ENCODE peak calls at places on chromosomes 13 and 19, in seven cellular contexts. One of them, this sample, is unnamed.

GRCh38 chr19:34364830-34365462 is at the start of gene GPI:
- DNase-seq in psoas muscle: peak; percentile 67
- DNase-seq in upper lobe of right lung: peak; percentile 85
- DNase-seq in pancreas: peak; percentile 70
- DNase-seq in right cardiac atrium: peak; percentile 86
- DNase-seq in testis: peak; percentile 76
- DNase-seq in heart right ventricle: peak; percentile 51
- DNase-seq in this sample: peak; percentile 76

GRCh38 chr19:7242601-7243258 is 51.5 kb downstream of the INSR start:
- DNase-seq in right cardiac atrium: no peak
- DNase-seq in upper lobe of right lung: no peak
- DNase-seq in psoas muscle: no peak
- DNase-seq in pancreas: no peak
- DNase-seq in heart right ventricle: peak; percentile 32
- DNase-seq in testis: no peak
- DNase-seq in this sample: no peak

GRCh38 chr13:32938907-32939306 is 77.3 kb upstream of the KL start:
- DNase-seq in testis: no peak
- DNase-seq in pancreas: no peak
- DNase-seq in upper lobe of right lung: no peak
- DNase-seq in psoas muscle: no peak
- DNase-seq in right cardiac atrium: no peak
- DNase-seq in heart right ventricle: no peak
- DNase-seq in this sample: no peak

GRCh38 chr13:99465454-99465853 is 35.8 kb upstream of the TM9SF2 start:
- DNase-seq in upper lobe of right lung: no peak
- DNase-seq in psoas muscle: no peak
- DNase-seq in testis: no peak
- DNase-seq in pancreas: no peak
- DNase-seq in right cardiac atrium: no peak
- DNase-seq in heart right ventricle: no peak
- DNase-seq in this sample: no peak

GRCh38 chr19:48403606-48404005 is 10.1 kb downstream of the GRIN2D start:
- DNase-seq in pancreas: no peak
- DNase-seq in right cardiac atrium: peak; percentile 68
- DNase-seq in testis: peak; percentile 79
- DNase-seq in heart right ventricle: peak; percentile 69
- DNase-seq in upper lobe of right lung: no peak
- DNase-seq in psoas muscle: no peak
- DNase-seq in this sample: peak; percentile 68

GRCh38 chr19:44930088-44930487 is 11.9 kb upstream of the APOC4 start:
- DNase-seq in upper lobe of right lung: no peak
- DNase-seq in testis: no peak
- DNase-seq in pancreas: no peak
- DNase-seq in heart right ventricle: no peak
- DNase-seq in right cardiac atrium: no peak
- DNase-seq in psoas muscle: no peak
- DNase-seq in this sample: no peak

GRCh38 chr13:102948006-102948405 is 102.2 kb downstream of the ERCC5 start:
- DNase-seq in upper lobe of right lung: no peak
- DNase-seq in psoas muscle: no peak
- DNase-seq in right cardiac atrium: peak; percentile 39
- DNase-seq in testis: no peak
- DNase-seq in pancreas: no peak
- DNase-seq in heart right ventricle: peak; percentile 8
- DNase-seq in this sample: no peak

GRCh38 chr19:42928896-42929295 is 8.1 kb downstream of the PSG7 start:
- DNase-seq in testis: no peak
- DNase-seq in upper lobe of right lung: no peak
- DNase-seq in right cardiac atrium: no peak
- DNase-seq in heart right ventricle: no peak
- DNase-seq in pancreas: no peak
- DNase-seq in psoas muscle: no peak
- DNase-seq in this sample: no peak

GRCh38 chr13:46307554-46307953 is 79.5 kb downstream of the RUBCNL start:
- DNase-seq in pancreas: no peak
- DNase-seq in heart right ventricle: no peak
- DNase-seq in testis: no peak
- DNase-seq in right cardiac atrium: no peak
- DNase-seq in upper lobe of right lung: no peak
- DNase-seq in psoas muscle: no peak
- DNase-seq in this sample: no peak

GRCh38 chr19:40284501-40285352 is at the start of gene AKT2:
- DNase-seq in testis: peak; percentile 77
- DNase-seq in pancreas: peak; percentile 84
- DNase-seq in right cardiac atrium: no peak
- DNase-seq in heart right ventricle: peak; percentile 63
- DNase-seq in upper lobe of right lung: no peak
- DNase-seq in psoas muscle: peak; percentile 76
- DNase-seq in this sample: peak; percentile 75

GRCh38 chr19:35919306-35919705 is 11.2 kb upstream of the TYROBP start:
- DNase-seq in testis: no peak
- DNase-seq in upper lobe of right lung: no peak
- DNase-seq in pancreas: no peak
- DNase-seq in heart right ventricle: no peak
- DNase-seq in psoas muscle: no peak
- DNase-seq in right cardiac atrium: no peak
- DNase-seq in this sample: no peak

GRCh38 chr19:29671393-29672076 is 6.3 kb downstream of the PLEKHF1 start:
- DNase-seq in upper lobe of right lung: peak; percentile 81
- DNase-seq in psoas muscle: peak; percentile 65
- DNase-seq in heart right ventricle: peak; percentile 46
- DNase-seq in pancreas: no peak
- DNase-seq in testis: peak; percentile 46
- DNase-seq in right cardiac atrium: peak; percentile 84
- DNase-seq in this sample: peak; percentile 61

GRCh38 chr13:24279706-24280105 is 29.7 kb upstream of the C1QTNF9 start:
- DNase-seq in pancreas: no peak
- DNase-seq in testis: no peak
- DNase-seq in right cardiac atrium: no peak
- DNase-seq in psoas muscle: no peak
- DNase-seq in heart right ventricle: no peak
- DNase-seq in upper lobe of right lung: no peak
- DNase-seq in this sample: no peak

GRCh38 chr19:55277494-55277893 is 2.4 kb downstream of the HSPBP1 start:
- DNase-seq in pancreas: no peak
- DNase-seq in testis: no peak
- DNase-seq in right cardiac atrium: no peak
- DNase-seq in psoas muscle: no peak
- DNase-seq in heart right ventricle: no peak
- DNase-seq in upper lobe of right lung: no peak
- DNase-seq in this sample: no peak
- H3K4me3 ChIP-seq in pancreas: no peak overlapping the region
- H3K4me3 ChIP-seq in testis: no peak overlapping the region
- H3K4me3 ChIP-seq in right cardiac atrium: no peak overlapping the region
- H3K4me3 ChIP-seq in psoas muscle: no peak overlapping the region
- H3K4me3 ChIP-seq in heart right ventricle: no peak overlapping the region
- H3K4me3 ChIP-seq in upper lobe of right lung: no peak overlapping the region
- H3K4me3 ChIP-seq in this sample: no peak overlapping the region

DNA sequence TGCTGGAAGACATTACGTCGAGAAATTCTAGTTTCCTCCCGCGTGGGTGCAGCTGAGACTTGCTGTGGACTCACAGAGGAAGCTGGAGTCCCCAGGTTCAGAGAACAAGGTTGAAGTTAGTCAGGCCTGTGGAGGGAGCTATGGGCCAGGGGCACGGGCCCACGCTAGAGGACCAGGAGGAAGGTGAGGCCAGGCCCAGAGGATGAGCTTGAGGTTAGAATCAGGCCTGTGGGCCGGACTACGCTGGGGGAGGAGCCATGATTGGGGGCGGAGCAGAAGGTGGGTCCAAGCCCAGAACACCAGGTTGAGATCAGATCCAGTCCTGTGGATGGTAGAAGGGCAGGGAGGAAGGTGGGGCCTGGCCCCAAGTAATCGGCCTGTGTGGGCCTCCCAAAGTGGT is 32.6 kb downstream of the ZNF846 start:
- DNase-seq in heart right ventricle: no peak
- DNase-seq in upper lobe of right lung: no peak
- DNase-seq in pancreas: no peak
- DNase-seq in right cardiac atrium: no peak
- DNase-seq in psoas muscle: no peak
- DNase-seq in testis: no peak
- DNase-seq in this sample: no peak
- H3K4me3 ChIP-seq in heart right ventricle: no peak overlapping the region
- H3K4me3 ChIP-seq in upper lobe of right lung: no peak overlapping the region
- H3K4me3 ChIP-seq in pancreas: no peak overlapping the region
- H3K4me3 ChIP-seq in right cardiac atrium: no peak overlapping the region
- H3K4me3 ChIP-seq in psoas muscle: no peak overlapping the region
- H3K4me3 ChIP-seq in testis: no peak overlapping the region
- H3K4me3 ChIP-seq in this sample: no peak overlapping the region

GRCh38 chr19:57466489-57466888 is 9.5 kb upstream of the VN1R1 start:
- DNase-seq in upper lobe of right lung: no peak
- DNase-seq in pancreas: no peak
- DNase-seq in testis: no peak
- DNase-seq in heart right ventricle: peak; percentile 67
- DNase-seq in psoas muscle: peak; percentile 22
- DNase-seq in right cardiac atrium: peak; percentile 34
- DNase-seq in this sample: no peak

DNA sequence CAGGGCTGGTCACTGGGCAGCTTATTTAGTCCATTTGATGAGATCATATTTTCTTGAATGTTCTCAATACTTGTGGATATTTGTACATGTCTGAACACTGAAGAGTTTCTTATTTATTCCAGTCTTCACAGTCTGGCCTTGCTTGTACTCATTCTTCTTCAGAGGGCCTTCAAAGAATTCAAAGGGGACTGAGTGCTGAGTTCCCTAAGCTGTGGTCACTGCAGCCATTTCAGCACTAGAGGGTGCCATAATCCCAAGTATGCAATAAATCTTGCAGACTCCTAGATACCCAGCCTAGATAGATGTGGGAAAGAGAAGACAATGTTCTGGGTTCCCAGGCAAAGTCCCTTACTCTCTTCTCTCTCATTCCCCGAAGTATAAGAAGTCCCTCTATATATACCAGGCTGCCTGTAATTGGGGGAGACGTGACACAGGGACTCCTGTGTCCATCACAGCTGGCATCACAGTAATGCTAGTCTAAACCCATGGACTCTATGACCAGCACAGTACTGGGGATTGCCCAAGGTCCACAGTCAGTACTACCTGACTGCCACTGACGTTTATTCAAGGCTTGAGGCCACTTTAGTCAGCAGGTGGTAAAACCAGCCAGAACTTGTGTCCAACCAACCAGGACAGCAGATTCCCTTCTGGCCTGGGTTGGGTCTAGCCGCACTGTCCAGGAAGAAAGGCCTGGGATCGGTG is 8.9 kb upstream of the VN1R1 start:
- DNase-seq in heart right ventricle: no peak
- DNase-seq in upper lobe of right lung: no peak
- DNase-seq in testis: no peak
- DNase-seq in psoas muscle: no peak
- DNase-seq in pancreas: no peak
- DNase-seq in right cardiac atrium: no peak
- DNase-seq in this sample: no peak
- H3K4me3 ChIP-seq in heart right ventricle: no peak overlapping the region
- H3K4me3 ChIP-seq in upper lobe of right lung: no peak overlapping the region
- H3K4me3 ChIP-seq in testis: no peak overlapping the region
- H3K4me3 ChIP-seq in psoas muscle: no peak overlapping the region
- H3K4me3 ChIP-seq in pancreas: no peak overlapping the region
- H3K4me3 ChIP-seq in right cardiac atrium: no peak overlapping the region
- H3K4me3 ChIP-seq in this sample: peak overlapping the region; percentile 5

DNA sequence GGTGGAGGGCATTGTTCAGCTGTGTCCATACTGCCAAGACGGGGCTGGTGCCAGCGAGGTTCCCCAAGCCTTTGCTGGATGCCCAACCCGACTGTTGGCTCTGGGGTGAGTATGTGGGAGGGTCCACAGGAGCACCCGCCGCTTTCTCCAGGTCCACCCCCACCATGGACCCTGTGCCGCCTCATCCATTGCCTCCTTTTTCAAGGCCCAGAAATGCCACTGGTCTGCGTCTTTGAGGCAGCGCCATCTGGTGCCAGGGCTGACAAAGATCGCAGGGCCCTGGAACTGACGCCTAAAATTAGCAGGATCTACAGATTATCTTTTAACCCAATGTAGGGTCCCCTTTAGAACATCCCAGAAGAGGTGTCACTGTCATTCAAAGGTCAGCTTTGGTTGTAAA is 34.6 kb downstream of the NFIX start:
- DNase-seq in upper lobe of right lung: no peak
- DNase-seq in right cardiac atrium: no peak
- DNase-seq in psoas muscle: peak; percentile 53
- DNase-seq in testis: no peak
- DNase-seq in pancreas: no peak
- DNase-seq in heart right ventricle: no peak
- DNase-seq in this sample: peak; percentile 73
- H3K4me3 ChIP-seq in upper lobe of right lung: peak overlapping the region; percentile 6
- H3K4me3 ChIP-seq in right cardiac atrium: no peak overlapping the region
- H3K4me3 ChIP-seq in psoas muscle: peak overlapping the region; percentile 32
- H3K4me3 ChIP-seq in testis: no peak overlapping the region
- H3K4me3 ChIP-seq in pancreas: no peak overlapping the region
- H3K4me3 ChIP-seq in heart right ventricle: no peak overlapping the region
- H3K4me3 ChIP-seq in this sample: no peak overlapping the region

GRCh38 chr13:48072304-48072703 is 22.6 kb downstream of the MED4 start:
- DNase-seq in right cardiac atrium: no peak
- DNase-seq in heart right ventricle: no peak
- DNase-seq in pancreas: no peak
- DNase-seq in upper lobe of right lung: no peak
- DNase-seq in psoas muscle: no peak
- DNase-seq in testis: no peak
- DNase-seq in this sample: no peak

GRCh38 chr13:48070942-48071341 is 24.0 kb downstream of the MED4 start:
- DNase-seq in pancreas: no peak
- DNase-seq in heart right ventricle: no peak
- DNase-seq in testis: no peak
- DNase-seq in psoas muscle: no peak
- DNase-seq in right cardiac atrium: no peak
- DNase-seq in upper lobe of right lung: no peak
- DNase-seq in this sample: no peak

GRCh38 chr13:48078251-48078656 is 16.6 kb downstream of the MED4 start:
- DNase-seq in psoas muscle: no peak
- DNase-seq in right cardiac atrium: no peak
- DNase-seq in testis: no peak
- DNase-seq in upper lobe of right lung: no peak
- DNase-seq in heart right ventricle: no peak
- DNase-seq in pancreas: no peak
- DNase-seq in this sample: no peak

GRCh38 chr13:48072787-48073186 is 22.1 kb downstream of the MED4 start:
- DNase-seq in testis: no peak
- DNase-seq in upper lobe of right lung: no peak
- DNase-seq in pancreas: no peak
- DNase-seq in right cardiac atrium: no peak
- DNase-seq in psoas muscle: no peak
- DNase-seq in heart right ventricle: no peak
- DNase-seq in this sample: no peak

DNA sequence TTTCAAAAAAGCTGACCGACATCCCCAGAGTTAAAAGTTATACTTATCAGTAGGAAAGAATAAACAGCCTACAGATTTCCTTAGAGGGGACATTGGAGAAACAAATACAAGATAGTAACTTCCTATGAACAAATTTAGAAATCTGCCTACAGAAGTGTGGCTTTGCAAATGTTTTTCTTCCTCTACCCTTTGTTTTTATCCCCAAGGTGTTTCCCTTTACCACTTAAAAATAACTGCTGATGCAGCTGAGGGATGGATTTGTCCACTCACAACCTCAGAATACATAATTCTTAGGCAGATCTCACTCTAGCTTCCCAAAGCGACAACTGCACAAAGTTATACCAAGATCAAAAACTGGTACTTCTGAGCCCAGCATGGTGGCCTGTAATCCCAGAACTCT is 20.9 kb downstream of the MED4 start:
- DNase-seq in heart right ventricle: no peak
- DNase-seq in pancreas: no peak
- DNase-seq in psoas muscle: no peak
- DNase-seq in right cardiac atrium: no peak
- DNase-seq in testis: no peak
- DNase-seq in upper lobe of right lung: no peak
- DNase-seq in this sample: no peak
- H3K4me3 ChIP-seq in heart right ventricle: no peak overlapping the region
- H3K4me3 ChIP-seq in pancreas: no peak overlapping the region
- H3K4me3 ChIP-seq in psoas muscle: no peak overlapping the region
- H3K4me3 ChIP-seq in right cardiac atrium: no peak overlapping the region
- H3K4me3 ChIP-seq in testis: no peak overlapping the region
- H3K4me3 ChIP-seq in upper lobe of right lung: no peak overlapping the region
- H3K4me3 ChIP-seq in this sample: no peak overlapping the region

This sample was measured in aorta.